ENCODE peak calls at places on chromosomes 12 and 14, in eight cellular contexts. O is HEK293T, E is GM19239, G is M059J, C is psoas muscle, R is sciatic nerve, K is astrocyte of the spinal cord, T is germinal center. D is an unnamed sample.

GRCh38 chr14:27006520-27006919 is 408.7 kb upstream of the NOVA1 start:
- DNase-seq in R (no peak), O (no peak), C (no peak), E (no peak), K (no peak), G (no peak), T (no peak), D (no peak)

GRCh38 chr12:88298761-88299242 is 156.7 kb downstream of the TMTC3 start:
- DNase-seq in E (no peak), T (no peak), C (no peak), G (peak; percentile 88), K (peak; percentile 88), R (no peak), O (no peak), D (peak; percentile 41)

GRCh38 chr12:9719835-9720234 is 13.1 kb downstream of the CLECL1 start:
- DNase-seq in R (no peak), T (no peak), O (no peak), G (no peak), C (no peak), E (no peak), K (no peak), D (no peak)

GRCh38 chr12:129605666-129606065 is 298.2 kb downstream of the TMEM132D start:
- DNase-seq in C (no peak), G (no peak), O (no peak), E (no peak), K (peak; percentile 72), R (no peak), T (no peak), D (no peak)

GRCh38 chr12:50933459-50934124 is 18.8 kb upstream of the HIGD1C start:
- DNase-seq in R (no peak), T (no peak), G (peak; percentile 16), K (no peak), C (no peak), E (no peak), O (no peak), D (peak; percentile 19)

GRCh38 chr12:91967590-91967989 is 178.1 kb downstream of the BTG1 start:
- DNase-seq in G (no peak), K (no peak), C (no peak), T (no peak), R (no peak), O (no peak), E (no peak), D (no peak)

GRCh38 chr14:67389261-67389660 is 22.7 kb downstream of the PLEK2 start:
- DNase-seq in C (no peak), T (no peak), O (no peak), K (no peak), R (no peak), E (no peak), G (no peak), D (no peak)

GRCh38 chr12:30823764-30824163 is 69.0 kb upstream of the CAPRIN2 start:
- DNase-seq in C (no peak), T (no peak), E (no peak), O (no peak), K (no peak), G (no peak), R (no peak), D (no peak)

GRCh38 chr14:64946310-64947045 is 3.9 kb upstream of the GPX2 start:
- DNase-seq in K (no peak), T (no peak), C (no peak), E (no peak), O (no peak), R (peak; percentile 10), G (no peak), D (no peak)

GRCh38 chr14:61566537-61567225 is 128.6 kb upstream of the HIF1A start:
- DNase-seq in C (no peak), K (peak; percentile 74), G (peak; percentile 88), T (no peak), R (no peak), O (no peak), E (no peak), D (no peak)

GRCh38 chr14:106848330-106849121 is 1322.1 kb downstream of the TMEM121 start:
- DNase-seq in R (no peak), G (peak; percentile 78), E (no peak), C (no peak), T (peak; percentile 30), K (no peak), O (no peak), D (no peak)

GRCh38 chr12:89507015-89507824 is 17.4 kb downstream of the GALNT4 start:
- DNase-seq in K (no peak), G (no peak), O (no peak), T (no peak), E (no peak), R (no peak), C (no peak), D (no peak)

GRCh38 chr12:14741942-14742341 is 45.5 kb upstream of the GUCY2C start:
- DNase-seq in R (no peak), K (no peak), T (no peak), O (no peak), E (no peak), C (no peak), G (no peak), D (no peak)

GRCh38 chr14:68518910-68519686 is 273.8 kb downstream of the ZFP36L1 start:
- DNase-seq in G (no peak), T (no peak), K (no peak), E (no peak), C (no peak), O (no peak), R (no peak), D (no peak)

GRCh38 chr12:68487721-68488309 is 122.9 kb upstream of the RAP1B start:
- DNase-seq in E (no peak), K (no peak), R (no peak), G (no peak), O (no peak), C (no peak), T (no peak), D (no peak)

GRCh38 chr12:63978519-63978918 is 134.0 kb downstream of the SRGAP1 start:
- DNase-seq in K (peak; percentile 76), T (no peak), G (peak; percentile 80), C (no peak), R (no peak), O (no peak), E (no peak), D (peak; percentile 79)

GRCh38 chr14:101030586-101030985 is 127.1 kb upstream of the RTL1 start:
- DNase-seq in C (no peak), R (peak; percentile 23), E (no peak), G (no peak), O (no peak), K (no peak), T (no peak), D (no peak)

GRCh38 chr14:54253195-54253947 is 143.4 kb upstream of the CDKN3 start:
- DNase-seq in G (peak; percentile 95), E (no peak), K (peak; percentile 98), C (no peak), O (no peak), R (no peak), T (no peak), D (no peak)